ENCODE peak calls at places on chromosomes 1 and 21, in eight cellular contexts. U, S, X, V, J, Q, F and K are unnamed samples.

GRCh38 chr1:224736619-224737352 is 120.7 kb downstream of the CNIH3 start:
- ATAC-seq in Q (peak), U (peak), V (peak), F (peak), S (peak), J (no peak), X (no peak), K (peak)

GRCh38 chr1:10559386-10559785 is 84.6 kb downstream of the PEX14 start:
- ATAC-seq in S (no peak), X (no peak), U (no peak), F (no peak), Q (no peak), V (no peak), J (no peak), K (no peak)

GRCh38 chr21:33802458-33802857 is 113.1 kb downstream of the ATP5PO start:
- ATAC-seq in X (no peak), J (no peak), V (no peak), Q (peak), S (no peak), F (no peak), U (no peak), K (no peak)

GRCh38 chr1:184212649-184213314 is 161.3 kb downstream of the TSEN15 start:
- ATAC-seq in J (no peak), Q (no peak), U (peak), F (peak), V (peak), X (no peak), S (peak), K (no peak)

GRCh38 chr1:181187596-181188126 is 99.2 kb downstream of the IER5 start:
- ATAC-seq in U (no peak), X (no peak), F (no peak), S (no peak), J (no peak), Q (no peak), V (no peak), K (no peak)

GRCh38 chr1:161013104-161013590 is 7.8 kb downstream of the F11R start:
- ATAC-seq in F (peak), J (peak), S (peak), Q (peak), U (peak), V (peak), X (peak), K (no peak)

GRCh38 chr1:87914396-87914795 is 585.7 kb downstream of the LMO4 start:
- ATAC-seq in V (no peak), S (no peak), Q (no peak), U (no peak), X (no peak), F (no peak), J (no peak), K (no peak)

GRCh38 chr1:85258536-85259117 is 835 bp downstream of the C1orf52 start:
- ATAC-seq in F (no peak), X (no peak), J (peak), U (no peak), S (no peak), V (peak), Q (no peak), K (no peak)

GRCh38 chr21:31720330-31720729 is 11.6 kb downstream of the SCAF4 start:
- ATAC-seq in Q (peak), V (no peak), J (peak), X (no peak), U (no peak), F (no peak), S (no peak), K (peak)

GRCh38 chr1:1291023-1291528 is 10.8 kb downstream of the SCNN1D start:
- ATAC-seq in F (peak), S (peak), U (peak), V (peak), J (no peak), X (no peak), Q (no peak), K (no peak)

GRCh38 chr1:51792864-51793263 is 85.7 kb downstream of the NRDC start:
- ATAC-seq in X (no peak), J (peak), S (peak), Q (peak), U (peak), V (peak), F (no peak), K (peak)

GRCh38 chr1:113805256-113805531 is 7.1 kb downstream of the RSBN1 start:
- ATAC-seq in J (no peak), U (no peak), Q (no peak), S (no peak), V (no peak), X (no peak), F (no peak), K (no peak)

GRCh38 chr1:93042134-93042821 is 36.8 kb upstream of the MTF2 start:
- ATAC-seq in Q (no peak), X (peak), U (no peak), V (peak), S (peak), F (no peak), J (peak), K (peak)